ENCODE peak calls at places on chromosomes 3 and 15, in four cellular contexts. R is adrenal gland, X is retinal pigment epithelial cell, T is SK-N-SH. O is an unnamed sample.
A peak's percentile ranks its signal among the peaks of the same experiment; 100 is the strongest.

GRCh38 chr3:44048196-44048924 is 193.3 kb upstream of the TOPAZ1 start:
- DNase-seq in X (peak; percentile 44), T (no peak), R (no peak), O (peak; percentile 58)

GRCh38 chr3:40939113-40940070 is 259.9 kb upstream of the CTNNB1 start:
- DNase-seq in R (no peak), X (no peak), T (no peak), O (no peak)

GRCh38 chr3:45054196-45054857 is 28.2 kb downstream of the CLEC3B start:
- DNase-seq in X (no peak), R (no peak), T (no peak), O (peak; percentile 71)

GRCh38 chr15:38895326-38896282 is 331.0 kb upstream of the RASGRP1 start:
- DNase-seq in X (no peak), T (no peak), R (no peak), O (peak; percentile 75)

GRCh38 chr3:187721055-187721454 is 18.7 kb upstream of the RTP2 start:
- DNase-seq in R (no peak), X (no peak), T (no peak), O (no peak)

GRCh38 chr3:127389415-127389814 is 101.6 kb upstream of the PRR20G start:
- DNase-seq in T (no peak), R (no peak), X (no peak), O (no peak)

GRCh38 chr3:7574435-7574834 is 713.5 kb downstream of the GRM7 start:
- DNase-seq in R (no peak), T (no peak), X (no peak), O (no peak)

GRCh38 chr15:63340878-63341277 is 40.8 kb downstream of the CA12 start:
- DNase-seq in T (no peak), R (no peak), X (no peak), O (no peak)

GRCh38 chr15:42091753-42092665 is 2.4 kb downstream of the PLA2G4D start:
- DNase-seq in R (peak; percentile 51), X (no peak), T (no peak), O (peak; percentile 37)

GRCh38 chr15:79522656-79523055 is 90.5 kb downstream of the MINAR1 start:
- DNase-seq in T (no peak), R (no peak), X (no peak), O (no peak)

GRCh38 chr3:10945683-10946287 is 46.8 kb upstream of the SLC6A1 start:
- DNase-seq in R (peak; percentile 71), X (no peak), T (peak; percentile 92), O (peak; percentile 27)

GRCh38 chr15:37095993-37096877 is 4.1 kb downstream of the MEIS2 start:
- DNase-seq in R (peak; percentile 50), T (peak; percentile 51), X (no peak), O (no peak)

GRCh38 chr3:135218304-135218703 is 423.2 kb downstream of the EPHB1 start:
- DNase-seq in T (no peak), R (no peak), X (no peak), O (no peak)

GRCh38 chr3:5202267-5202666 is 14.8 kb downstream of the EDEM1 start:
- DNase-seq in X (no peak), T (no peak), R (no peak), O (no peak)

GRCh38 chr3:110646496-110646895 is 425.1 kb upstream of the NECTIN3 start:
- DNase-seq in R (no peak), X (no peak), T (no peak), O (no peak)

GRCh38 chr15:98724017-98724416 is 75.7 kb downstream of the IGF1R start:
- DNase-seq in T (no peak), X (no peak), R (no peak), O (no peak)

GRCh38 chr15:70053703-70054229 is 44.0 kb downstream of the TLE3 start:
- DNase-seq in T (no peak), X (no peak), R (no peak), O (no peak)

GRCh38 chr15:70054366-70054765 is 43.4 kb downstream of the TLE3 start:
- DNase-seq in T (no peak), R (no peak), X (no peak), O (no peak)

GRCh38 chr15:70056091-70056680 is 41.5 kb downstream of the TLE3 start:
- DNase-seq in T (no peak), X (no peak), R (no peak), O (no peak)

GRCh38 chr15:70054884-70055387 is 42.8 kb downstream of the TLE3 start:
- DNase-seq in T (no peak), R (no peak), X (no peak), O (no peak)

DNA sequence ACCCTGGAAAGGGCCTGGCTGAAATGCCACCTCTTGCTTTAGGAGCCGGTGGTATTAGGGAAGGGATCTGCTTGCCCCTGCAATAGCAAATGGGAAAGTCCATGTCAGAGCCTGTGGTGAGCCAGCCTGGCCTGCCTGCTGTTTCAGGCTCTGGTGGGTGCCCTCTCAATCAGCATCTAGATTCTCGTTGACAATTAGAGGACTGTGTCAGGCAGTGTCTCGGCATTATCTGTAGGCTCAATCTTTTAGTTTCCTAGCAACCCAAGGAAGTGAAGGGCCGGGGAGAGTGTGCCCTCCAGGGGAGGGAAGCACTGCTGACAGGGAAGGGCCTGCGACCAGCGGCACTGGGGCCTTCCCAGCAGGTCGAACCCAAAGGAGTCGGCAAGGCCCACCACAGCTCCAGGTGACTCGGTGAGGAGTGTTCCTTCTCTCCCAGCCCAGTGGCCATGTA is 42.1 kb downstream of the TLE3 start:
- DNase-seq in X (no peak), R (no peak), T (peak; percentile 92), O (no peak)
- TF ChIP-seq CTCF in X (peak; percentile 27), R (no peak), T (peak; percentile 8), O (no peak)

GRCh38 chr15:81880314-81880713 is 165.5 kb downstream of the MEX3B start:
- DNase-seq in R (no peak), X (no peak), T (no peak), O (no peak)
- TF ChIP-seq CTCF in R (no peak), X (no peak), T (no peak), O (no peak)

GRCh38 chr3:182246870-182247269 is 535.1 kb downstream of the SOX2 start:
- DNase-seq in X (no peak), R (no peak), T (no peak), O (no peak)

GRCh38 chr3:182252802-182253201 is 540.5 kb upstream of the ATP11B start:
- DNase-seq in T (no peak), X (no peak), R (no peak), O (no peak)

GRCh38 chr3:182244222-182244971 is 532.7 kb downstream of the SOX2 start:
- DNase-seq in T (no peak), R (no peak), X (no peak), O (no peak)

GRCh38 chr3:182245059-182245458 is 533.3 kb downstream of the SOX2 start:
- DNase-seq in X (no peak), R (no peak), T (no peak), O (no peak)

GRCh38 chr3:182248349-182248880 is 536.7 kb downstream of the SOX2 start:
- DNase-seq in X (no peak), R (no peak), T (peak; percentile 30), O (no peak)
- TF ChIP-seq CTCF in X (no peak), R (no peak), T (peak; percentile 32), O (no peak)

GRCh38 chr3:54951405-54951804 is 23.5 kb upstream of the LRTM1 start:
- DNase-seq in X (peak; percentile 56), T (peak; percentile 63), R (peak; percentile 89), O (peak; percentile 87)
- TF ChIP-seq CTCF in X (peak; percentile 78), T (peak; percentile 83), R (peak; percentile 64), O (peak; percentile 90)

GRCh38 chr3:46900007-46900292 is 22.4 kb downstream of the PTH1R start:
- DNase-seq in X (no peak), R (no peak), T (peak; percentile 79), O (no peak)

GRCh38 chr3:46901061-46901460 is 23.5 kb downstream of the PTH1R start:
- DNase-seq in X (no peak), R (no peak), T (peak; percentile 12), O (no peak)

GRCh38 chr3:46901591-46902187 is 24.2 kb downstream of the PTH1R start:
- DNase-seq in X (no peak), R (no peak), T (no peak), O (no peak)

GRCh38 chr3:46899151-46900006 is 21.9 kb downstream of the PTH1R start:
- DNase-seq in X (no peak), T (no peak), R (no peak), O (no peak)

GRCh38 chr3:46900356-46900755 is 22.8 kb downstream of the PTH1R start:
- DNase-seq in T (no peak), X (no peak), R (no peak), O (no peak)
- TF ChIP-seq CTCF in T (no peak), X (no peak), R (no peak), O (no peak)

DNA sequence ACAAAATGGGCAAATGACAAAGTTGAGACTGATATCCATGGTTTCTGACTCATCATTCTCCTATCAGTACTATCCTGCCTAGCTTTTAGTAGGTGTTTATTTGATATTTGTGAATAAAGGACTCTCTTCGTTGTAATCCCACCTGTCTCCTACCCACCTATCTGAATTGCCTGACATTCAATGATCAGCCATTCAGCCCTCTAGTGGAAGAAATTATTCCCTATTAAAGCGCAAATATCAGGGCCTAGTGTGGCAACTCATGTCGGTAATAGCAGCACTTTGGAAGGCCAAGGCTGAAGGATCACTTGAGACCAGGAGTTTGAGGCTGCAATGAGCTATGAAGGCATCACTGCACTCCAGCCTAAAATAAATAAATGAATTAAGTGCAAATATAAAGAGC is 195.7 kb upstream of the SETMAR start:
- DNase-seq in T (no peak), R (no peak), X (no peak), O (no peak)
- TF ChIP-seq CTCF in T (no peak), R (no peak), X (peak; percentile 28), O (no peak)

O was measured in HFFc6.